ENCODE peak calls at places on chromosomes 11 and 22, in nine cellular contexts. T is breast epithelium; E is small intestine; D is A549; Q is lower lobe of right lung; B is thoracic aorta; Y is iPS DF 6.9; R is CD8-positive, alpha-beta memory T cell; K is tibial artery. H is an unnamed sample. For H3K9me3, the result is how much of the 10 kb centered on the place peaks cover.

GRCh38 chr22:35477911-35478582 is 62.6 kb upstream of the RASD2 start:
- DNase-seq in T (no peak), E (peak), D (peak), Q (no peak), B (no peak), Y (no peak), R (no peak), K (no peak), H (peak)

GRCh38 chr11:125418396-125418795 is 77.7 kb downstream of the FEZ1 start:
- DNase-seq in T (no peak), E (no peak), D (no peak), Q (no peak), B (no peak), Y (no peak), R (no peak), K (no peak), H (no peak)

GRCh38 chr11:113234888-113235287 is 79.5 kb upstream of the TTC12 start:
- DNase-seq in T (no peak), E (no peak), D (no peak), Q (no peak), B (no peak), Y (no peak), R (no peak), K (no peak), H (no peak)

GRCh38 chr11:27705873-27706820 is 5.9 kb upstream of the BDNF start:
- DNase-seq in T (no peak), E (no peak), D (peak), Q (no peak), B (no peak), Y (no peak), R (no peak), K (no peak), H (no peak)

GRCh38 chr11:70655816-70656215 is 257.5 kb downstream of the CTTN start:
- DNase-seq in T (no peak), E (no peak), D (no peak), Q (no peak), B (no peak), Y (no peak), R (no peak), K (no peak), H (no peak)

GRCh38 chr11:65766535-65766934 is 14.2 kb downstream of the AP5B1 start:
- DNase-seq in T (no peak), E (no peak), D (no peak), Q (no peak), B (no peak), Y (no peak), R (no peak), K (no peak), H (no peak)

GRCh38 chr11:70135142-70136132 is 57.3 kb downstream of the ANO1 start:
- DNase-seq in T (no peak), E (no peak), D (no peak), Q (no peak), B (no peak), Y (no peak), R (no peak), K (no peak), H (no peak)

GRCh38 chr22:41562461-41562860 is 1.7 kb downstream of the CSDC2 start:
- DNase-seq in T (no peak), E (no peak), D (no peak), Q (no peak), B (no peak), Y (no peak), R (no peak), K (no peak), H (no peak)

GRCh38 chr11:72091292-72091691 is 10.6 kb downstream of the LRRC51 start:
- DNase-seq in T (peak), E (peak), D (peak), Q (peak), B (no peak), Y (no peak), R (peak), K (peak), H (no peak)

GRCh38 chr11:65219930-65220213 is 38.1 kb downstream of the CAPN1 start:
- DNase-seq in T (no peak), E (no peak), D (no peak), Q (no peak), B (no peak), Y (no peak), R (no peak), K (no peak), H (no peak)

GRCh38 chr22:24289138-24289537 is 18.5 kb downstream of the SPECC1L start:
- DNase-seq in T (no peak), E (no peak), D (no peak), Q (no peak), B (no peak), Y (no peak), R (no peak), K (no peak), H (no peak)

GRCh38 chr22:29073618-29074275 is 912 bp downstream of the KREMEN1 start:
- DNase-seq in T (peak), E (peak), D (no peak), Q (peak), B (no peak), Y (no peak), R (no peak), K (no peak), H (no peak)

GRCh38 chr22:44582016-44582415 is 84.0 kb upstream of the RTL6 start:
- DNase-seq in T (no peak), E (no peak), D (no peak), Q (peak), B (no peak), Y (no peak), R (no peak), K (peak), H (no peak)

GRCh38 chr22:30985561-30986208 is 16.6 kb downstream of the TUG1 start:
- DNase-seq in T (no peak), E (no peak), D (no peak), Q (no peak), B (no peak), Y (no peak), R (no peak), K (no peak), H (no peak)

GRCh38 chr22:19085233-19086043 is 36.8 kb downstream of the DGCR2 start:
- DNase-seq in T (no peak), E (no peak), D (peak), Q (no peak), B (no peak), Y (no peak), R (no peak), K (peak), H (no peak)

GRCh38 chr11:45400594-45400993 is 114.5 kb upstream of the SYT13 start:
- DNase-seq in T (no peak), E (no peak), D (no peak), Q (no peak), B (no peak), Y (no peak), R (no peak), K (no peak), H (no peak)

GRCh38 chr11:60357771-60358170 is 20.6 kb upstream of the MS4A7 start:
- DNase-seq in T (no peak), E (no peak), D (no peak), Q (no peak), B (no peak), Y (no peak), R (no peak), K (no peak), H (no peak)

GRCh38 chr11:76665172-76665571 is 5.4 kb downstream of the LRRC32 start:
- DNase-seq in T (no peak), E (no peak), D (no peak), Q (no peak), B (no peak), Y (no peak), R (no peak), K (peak), H (no peak)

GRCh38 chr11:10727259-10727851 is 23.7 kb upstream of the CTR9 start:
- DNase-seq in T (no peak), E (no peak), D (no peak), Q (no peak), B (no peak), Y (no peak), R (no peak), K (no peak), H (no peak)

GRCh38 chr11:71962428-71963038 is 33.7 kb downstream of the RNF121 start:
- DNase-seq in T (no peak), E (no peak), D (no peak), Q (no peak), B (no peak), Y (no peak), R (no peak), K (no peak), H (no peak)

GRCh38 chr11:2094354-2095197 is 44.6 kb downstream of the IGF2 start:
- DNase-seq in T (no peak), E (no peak), D (no peak), Q (no peak), B (no peak), Y (no peak), R (no peak), K (no peak), H (no peak)

GRCh38 chr11:121253951-121254350 is 38.6 kb upstream of the SC5D start:
- DNase-seq in T (no peak), E (no peak), D (no peak), Q (no peak), B (no peak), Y (no peak), R (no peak), K (no peak), H (no peak)

GRCh38 chr11:121257289-121257688 is 35.3 kb upstream of the SC5D start:
- DNase-seq in T (no peak), E (no peak), D (no peak), Q (no peak), B (no peak), Y (no peak), R (no peak), K (no peak), H (no peak)

GRCh38 chr11:121257976-121258375 is 34.6 kb upstream of the SC5D start:
- DNase-seq in T (no peak), E (no peak), D (no peak), Q (no peak), B (no peak), Y (no peak), R (no peak), K (no peak), H (peak)

GRCh38 chr11:121255473-121256125 is 37.0 kb upstream of the SC5D start:
- DNase-seq in T (no peak), E (no peak), D (no peak), Q (no peak), B (no peak), Y (no peak), R (no peak), K (no peak), H (no peak)

DNA sequence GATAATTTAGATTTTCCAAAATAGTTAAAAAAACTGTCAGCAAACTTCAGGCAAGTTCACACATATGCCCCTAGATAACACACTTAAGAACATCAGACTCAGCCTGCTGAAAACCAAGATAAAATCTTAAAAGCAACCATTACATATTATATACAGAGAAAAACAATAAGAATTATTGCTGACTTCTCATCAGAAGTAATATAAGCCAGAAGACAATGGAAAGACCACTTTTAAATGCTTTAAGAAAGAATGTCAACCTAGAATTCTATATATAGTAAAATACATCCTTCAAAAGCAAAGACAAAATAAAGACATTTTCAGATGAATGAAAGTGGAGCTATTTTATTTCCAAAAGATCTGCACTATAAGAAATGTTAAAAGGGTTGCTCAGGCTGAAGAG is 37.8 kb upstream of the SC5D start:
- DNase-seq in T (no peak), E (no peak), D (no peak), Q (no peak), B (no peak), Y (no peak), R (no peak), K (no peak), H (no peak)
- H3K9me3 ChIP-seq in T (under half), E (under half), D (under half), Q (under half), B (under half), Y (under half), R (under half), K (under half), H (under half)

DNA sequence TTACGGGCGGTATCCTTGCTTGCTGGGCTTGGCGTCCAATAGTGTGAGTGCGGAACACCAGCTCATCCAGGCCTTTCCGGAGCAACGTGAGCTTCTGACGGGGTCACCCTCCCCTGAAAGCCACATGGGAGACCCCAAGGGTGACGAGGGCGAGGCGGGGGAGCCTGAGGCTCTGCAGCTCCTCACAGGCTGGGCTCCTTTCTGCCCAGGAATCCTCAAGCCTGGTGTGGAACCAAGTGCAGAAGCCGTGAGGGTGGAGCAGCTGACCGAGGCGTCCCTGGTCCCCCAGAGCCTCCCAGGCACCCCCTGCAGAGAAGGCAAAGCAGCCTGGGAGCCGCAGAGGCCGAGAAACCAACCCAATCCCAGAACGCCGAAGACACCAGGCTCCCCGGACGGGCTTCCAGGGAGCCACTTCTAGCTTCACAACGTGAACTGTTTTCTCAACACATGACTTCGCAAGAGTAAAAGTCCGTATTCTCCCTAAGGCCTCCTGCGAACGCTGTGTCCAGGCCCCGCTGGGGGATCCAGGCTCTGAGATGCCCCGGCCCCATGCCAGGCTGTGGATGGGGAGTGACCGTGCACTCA is 530.3 kb downstream of the BRD1 start:
- DNase-seq in T (peak), E (no peak), D (no peak), Q (no peak), B (no peak), Y (no peak), R (no peak), K (no peak), H (no peak)
- H3K9me3 ChIP-seq in T (under half), E (under half), D (under half), Q (under half), B (under half), Y (under half), R (under half), K (under half), H (under half)

DNA sequence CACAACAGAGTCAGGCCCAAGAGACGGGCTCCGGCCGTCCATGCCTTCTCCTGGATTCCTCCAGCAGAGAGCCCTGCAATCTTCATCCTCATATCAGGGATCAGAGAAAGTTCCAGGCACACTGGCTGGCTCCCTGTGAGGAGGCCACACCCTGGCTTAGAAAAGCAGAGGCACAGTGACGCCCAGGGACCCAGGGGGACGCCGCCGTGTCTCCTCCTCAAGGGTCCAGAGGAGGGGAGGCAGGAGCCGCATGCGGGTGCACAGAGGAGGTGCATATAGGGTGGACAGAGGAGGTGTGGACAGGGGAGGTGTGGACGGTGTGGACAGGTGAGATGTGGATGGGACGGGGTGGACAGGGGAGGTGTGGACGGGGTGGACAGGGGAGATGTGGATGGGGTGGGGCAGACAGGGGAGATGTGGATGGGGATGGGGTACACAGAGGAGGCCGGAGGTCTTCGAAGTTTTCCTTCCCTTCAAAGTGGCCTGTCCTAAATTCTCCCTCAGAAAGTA is 1521.9 kb downstream of the BRD1 start:
- DNase-seq in T (no peak), E (no peak), D (no peak), Q (no peak), B (no peak), Y (no peak), R (no peak), K (no peak), H (no peak)
- H3K9me3 ChIP-seq in T (under half), E (under half), D (under half), Q (under half), B (under half), Y (under half), R (under half), K (under half), H (under half)

GRCh38 chr22:50198624-50199017 is 2.2 kb upstream of the SELENOO start:
- DNase-seq in T (no peak), E (no peak), D (no peak), Q (no peak), B (no peak), Y (no peak), R (no peak), K (no peak), H (no peak)
- H3K9me3 ChIP-seq in T (under half), E (under half), D (under half), Q (under half), B (under half), Y (under half), R (under half), K (under half), H (under half)

H was measured in PC-9.